ENCODE peak calls at places on chromosomes 13 and 19, in nine cellular contexts. W is ELF-1; E is spleen; M is fibroblast of lung; R is pancreas; N is A549; Y is midbrain; Z is activated T-cell treated with anti-CD3 and anti-CD28 coated beads, Interleukin-2, amount 50 U/mL, for 72 hours; I is HFFc6. G is an unnamed sample.

GRCh38 chr13:67148219-67148583 is 81.9 kb downstream of the PCDH9 start:
- DNase-seq in Z (no peak), W (no peak), I (peak; percentile 52), Y (no peak), M (peak; percentile 50), N (no peak), R (no peak), E (no peak), G (no peak)

GRCh38 chr19:47865166-47865565 is 6.1 kb downstream of the TPRX2 start:
- DNase-seq in I (no peak), Y (no peak), M (no peak), W (no peak), R (no peak), N (no peak), Z (no peak), E (no peak), G (no peak)

GRCh38 chr13:26247608-26248007 is 6.3 kb upstream of the CDK8 start:
- DNase-seq in N (no peak), W (no peak), R (no peak), E (no peak), Z (no peak), Y (no peak), I (no peak), M (no peak), G (no peak)

GRCh38 chr13:111860161-111860560 is 206.8 kb upstream of the SOX1 start:
- DNase-seq in M (no peak), E (no peak), Y (no peak), N (no peak), Z (no peak), R (no peak), I (no peak), W (peak; percentile 15), G (no peak)

GRCh38 chr13:37090912-37091311 is 14.6 kb downstream of the CSNK1A1L start:
- DNase-seq in Y (no peak), Z (no peak), N (no peak), E (peak; percentile 82), W (no peak), R (no peak), M (no peak), I (no peak), G (no peak)

GRCh38 chr19:13164370-13165090 is 14.3 kb downstream of the IER2 start:
- DNase-seq in N (peak; percentile 91), R (peak; percentile 68), Z (peak; percentile 48), E (peak; percentile 86), I (no peak), W (peak; percentile 98), M (peak; percentile 83), Y (no peak), G (peak; percentile 55)

GRCh38 chr13:49641810-49642291 is 13.5 kb downstream of the ARL11 start:
- DNase-seq in W (peak; percentile 73), N (no peak), E (peak; percentile 84), Z (no peak), I (peak; percentile 83), R (no peak), Y (peak; percentile 19), M (peak; percentile 96), G (no peak)

GRCh38 chr19:12639901-12640613 is 26.5 kb downstream of the MAN2B1 start:
- DNase-seq in Y (peak; percentile 64), N (peak; percentile 45), W (peak; percentile 95), R (peak; percentile 87), M (peak; percentile 69), I (peak; percentile 25), E (peak; percentile 95), Z (peak; percentile 90), G (peak; percentile 92)

GRCh38 chr13:113584870-113585671 is 518 bp downstream of the TFDP1 start:
- DNase-seq in M (peak; percentile 8), W (no peak), R (no peak), I (no peak), N (peak; percentile 9), Y (no peak), E (peak; percentile 82), Z (peak; percentile 52), G (peak; percentile 38)

GRCh38 chr19:33616346-33616745 is 5.4 kb upstream of the CHST8 start:
- DNase-seq in R (no peak), W (no peak), M (no peak), E (no peak), Y (no peak), N (no peak), I (no peak), Z (no peak), G (no peak)

GRCh38 chr13:44932850-44933251 is 56.4 kb downstream of the NUFIP1 start:
- DNase-seq in R (no peak), I (peak; percentile 71), Y (no peak), N (peak; percentile 11), W (no peak), M (peak; percentile 56), Z (no peak), E (no peak), G (no peak)

GRCh38 chr13:100879255-100879654 is 204.7 kb upstream of the TMTC4 start:
- DNase-seq in N (no peak), Z (no peak), E (no peak), Y (no peak), R (no peak), I (no peak), M (no peak), W (no peak), G (no peak)

GRCh38 chr13:42865703-42866102 is 84.3 kb downstream of the FAM216B start:
- DNase-seq in Z (no peak), R (no peak), Y (no peak), I (no peak), E (no peak), W (no peak), N (no peak), M (peak; percentile 32), G (no peak)

GRCh38 chr13:46571189-46571901 is 18.4 kb downstream of the LRCH1 start:
- DNase-seq in Z (no peak), E (no peak), I (no peak), N (peak; percentile 8), Y (no peak), M (peak; percentile 63), R (no peak), W (no peak), G (no peak)

GRCh38 chr19:35670686-35671085 is 4.4 kb downstream of the UPK1A start:
- DNase-seq in Z (no peak), R (no peak), I (no peak), E (no peak), M (no peak), Y (no peak), W (no peak), N (no peak), G (no peak)

GRCh38 chr13:43227721-43228120 is 204.3 kb downstream of the DNAJC15 start:
- DNase-seq in E (no peak), N (no peak), W (no peak), Z (no peak), M (no peak), R (no peak), Y (no peak), I (peak; percentile 33), G (no peak)

GRCh38 chr19:1315470-1316166 is 29.9 kb downstream of the EFNA2 start:
- DNase-seq in Z (peak; percentile 49), Y (peak; percentile 42), R (peak; percentile 60), E (peak; percentile 81), I (no peak), W (peak; percentile 56), M (peak; percentile 40), N (peak; percentile 52), G (peak; percentile 47)

GRCh38 chr13:109235901-109236300 is 550.5 kb downstream of the IRS2 start:
- DNase-seq in N (no peak), I (no peak), R (no peak), E (no peak), Y (no peak), Z (no peak), W (no peak), M (no peak), G (no peak)

GRCh38 chr19:44816301-44816700 is 7.4 kb downstream of the BCAM start:
- DNase-seq in M (no peak), N (no peak), Y (no peak), E (no peak), Z (no peak), I (no peak), R (no peak), W (no peak), G (no peak)

GRCh38 chr13:40492511-40492910 is 173.9 kb downstream of the FOXO1 start:
- DNase-seq in R (no peak), M (no peak), W (no peak), I (no peak), Y (no peak), E (no peak), N (no peak), Z (no peak), G (no peak)

G was measured in activated CD8-positive, alpha-beta T cell treated with anti-CD3 and anti-CD28 coated beads, Interleukin-2, amount 10 ng/mL, durations not matched to agents 7 days and 5 days.